ENCODE peak calls at places on chromosomes 11 and 22, in seven cellular contexts. E, C, U, V, Y, A and D are unnamed samples.

GRCh38 chr11:37861671-37862070 is 1263.6 kb upstream of the RAG2 start:
- DNase-seq in E (no peak), C (no peak), U (no peak), V (no peak), Y (no peak), A (no peak), D (no peak)

GRCh38 chr11:64727131-64727530 is 4.1 kb upstream of the NRXN2 start:
- DNase-seq in E (no peak), C (no peak), U (no peak), V (no peak), Y (no peak), A (no peak), D (no peak)

GRCh38 chr22:24071686-24072085 is 60.6 kb downstream of the CABIN1 start:
- DNase-seq in E (no peak), C (no peak), U (no peak), V (no peak), Y (no peak), A (no peak), D (no peak)

GRCh38 chr11:70778828-70779365 is 380.6 kb downstream of the CTTN start:
- DNase-seq in E (no peak), C (no peak), U (no peak), V (no peak), Y (no peak), A (no peak), D (no peak)

GRCh38 chr11:114326776-114327175 is 30.6 kb downstream of the NNMT start:
- DNase-seq in E (no peak), C (no peak), U (no peak), V (no peak), Y (no peak), A (no peak), D (no peak)

GRCh38 chr11:28963189-28963588 is 855.0 kb downstream of the METTL15 start:
- DNase-seq in E (no peak), C (no peak), U (no peak), V (no peak), Y (no peak), A (no peak), D (no peak)

GRCh38 chr11:45663486-45664375 is 1.7 kb downstream of the CHST1 start:
- DNase-seq in E (no peak), C (no peak), U (no peak), V (no peak), Y (no peak), A (no peak), D (no peak)

GRCh38 chr11:2571598-2572281 is 126.9 kb downstream of the KCNQ1 start:
- DNase-seq in E (peak; percentile 42), C (peak; percentile 14), U (no peak), V (peak; percentile 36), Y (no peak), A (peak; percentile 25), D (no peak)

GRCh38 chr11:119055901-119056300 is 1.1 kb downstream of the HYOU1 start:
- DNase-seq in E (no peak), C (no peak), U (no peak), V (no peak), Y (no peak), A (no peak), D (no peak)

GRCh38 chr11:122796128-122796717 is 42.1 kb upstream of the CRTAM start:
- DNase-seq in E (peak; percentile 56), C (peak; percentile 33), U (peak; percentile 60), V (no peak), Y (peak; percentile 39), A (no peak), D (peak; percentile 60)

GRCh38 chr11:14904745-14905103 is 12.7 kb upstream of the CYP2R1 start:
- DNase-seq in E (peak; percentile 86), C (peak; percentile 84), U (peak; percentile 78), V (peak; percentile 92), Y (peak; percentile 63), A (no peak), D (peak; percentile 69)

GRCh38 chr11:69295995-69296889 is 2.3 kb downstream of the MYEOV start:
- DNase-seq in E (peak; percentile 83), C (peak; percentile 69), U (peak; percentile 43), V (peak; percentile 81), Y (no peak), A (no peak), D (no peak)

GRCh38 chr11:28009383-28009782 is 98.6 kb downstream of the KIF18A start:
- DNase-seq in E (no peak), C (no peak), U (no peak), V (no peak), Y (no peak), A (no peak), D (no peak)

GRCh38 chr11:77884186-77884828 is 63.4 kb downstream of the AAMDC start:
- DNase-seq in E (no peak), C (no peak), U (no peak), V (no peak), Y (no peak), A (no peak), D (no peak)

DNA sequence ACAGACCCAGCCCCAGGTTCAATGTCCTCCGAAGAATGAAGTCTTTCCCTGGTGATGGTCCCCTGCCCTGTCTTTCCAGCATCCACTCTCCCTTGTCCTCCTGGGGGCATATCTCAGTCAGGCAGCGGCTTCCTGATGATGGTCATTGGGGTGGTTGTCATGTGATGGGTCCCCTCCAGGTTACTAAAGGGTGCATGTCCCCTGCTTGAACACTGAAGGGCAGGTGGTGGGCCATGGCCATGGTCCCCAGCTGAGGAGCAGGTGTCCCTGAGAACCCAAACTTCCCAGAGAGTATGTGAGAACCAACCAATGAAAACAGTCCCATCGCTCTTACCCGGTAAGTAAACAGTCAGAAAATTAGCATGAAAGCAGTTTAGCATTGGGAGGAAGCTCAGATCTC is 14.1 kb downstream of the APOL1 start:
- DNase-seq in E (no peak), C (no peak), U (no peak), V (no peak), Y (peak; percentile 7), A (no peak), D (no peak)
- H3K27ac ChIP-seq in E (no peak overlapping the region), C (no peak overlapping the region), U (no peak overlapping the region), V (no peak overlapping the region), Y (no peak overlapping the region), A (no peak overlapping the region), D (no peak overlapping the region)

DNA sequence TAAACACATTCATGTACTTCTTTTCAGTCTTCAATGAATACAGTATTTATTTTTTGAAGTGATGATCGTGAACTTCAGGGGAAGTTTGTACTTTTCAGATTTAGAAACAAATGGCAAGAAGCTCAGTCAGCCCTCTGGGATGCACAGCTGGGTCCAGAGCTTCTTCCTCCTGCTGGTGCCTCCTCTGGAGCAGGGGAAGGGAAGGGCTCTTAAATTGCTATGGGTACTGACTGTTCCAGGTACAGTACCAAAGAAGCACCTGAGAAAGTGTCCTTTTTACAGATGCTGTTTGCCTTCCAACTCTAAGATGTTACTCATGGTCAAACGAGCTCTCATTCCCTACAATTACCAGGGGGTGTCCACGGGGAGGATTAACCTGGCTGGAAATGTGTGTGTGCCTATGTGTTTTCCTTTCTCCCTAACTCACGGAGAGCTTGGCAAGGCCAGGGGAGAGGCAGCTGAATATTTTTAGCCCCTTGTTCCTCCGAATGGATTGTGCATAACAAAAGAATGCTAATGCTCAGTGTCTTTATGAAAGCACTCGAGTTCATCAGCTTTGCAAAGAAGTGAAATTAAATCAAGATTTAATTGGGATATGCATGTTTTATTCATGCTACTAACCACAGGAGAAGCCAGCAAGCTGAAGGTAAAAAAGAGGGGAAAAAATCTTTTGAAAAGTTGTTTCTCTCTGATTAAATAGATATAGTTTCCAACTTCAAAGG is 313.8 kb upstream of the CADM1 start:
- DNase-seq in E (no peak), C (no peak), U (no peak), V (no peak), Y (no peak), A (no peak), D (no peak)
- H3K4me3 ChIP-seq in E (no peak overlapping the region), C (no peak overlapping the region), U (no peak overlapping the region), V (no peak overlapping the region), Y (no peak overlapping the region), A (no peak overlapping the region), D (no peak overlapping the region)

DNA sequence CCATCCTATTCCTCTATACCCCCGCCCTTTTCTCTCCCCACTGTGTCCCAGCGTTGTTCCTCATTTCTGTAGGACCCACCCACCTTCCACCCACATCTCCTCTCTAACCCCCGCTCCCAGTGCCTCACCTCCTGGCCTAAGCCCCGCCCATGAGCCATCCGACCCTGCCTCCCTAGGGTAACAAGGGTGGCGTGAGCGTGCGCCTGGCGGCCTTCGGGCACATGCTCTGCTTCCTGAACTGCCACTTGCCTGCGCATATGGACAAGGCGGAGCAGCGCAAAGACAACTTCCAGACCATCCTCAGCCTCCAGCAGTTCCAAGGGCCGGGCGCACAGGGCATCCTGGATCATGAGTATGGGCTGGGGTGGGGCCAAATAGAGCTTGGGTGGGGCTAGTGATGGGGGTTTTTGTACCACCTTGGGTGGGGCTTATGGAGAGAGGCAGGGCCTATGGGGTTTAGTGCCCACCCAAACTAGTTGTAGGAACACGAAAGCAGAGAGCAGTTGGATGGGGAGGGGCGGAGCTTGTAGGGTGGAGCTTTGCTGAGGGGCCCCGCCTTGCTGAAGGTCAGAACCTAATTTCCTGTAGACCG is 4.5 kb downstream of the INPP5J start:
- DNase-seq in E (peak; percentile 26), C (no peak), U (no peak), V (no peak), Y (no peak), A (no peak), D (no peak)
- H3K27ac ChIP-seq in E (no peak overlapping the region), C (no peak overlapping the region), U (no peak overlapping the region), V (no peak overlapping the region), Y (no peak overlapping the region), A (no peak overlapping the region), D (no peak overlapping the region)

GRCh38 chr11:63680842-63681207 is 475 bp upstream of the RTN3 start:
- DNase-seq in E (no peak), C (no peak), U (no peak), V (no peak), Y (no peak), A (peak; percentile 55), D (no peak)
- H3K4me3 ChIP-seq in E (peak overlapping the region; percentile 96), C (no peak overlapping the region), U (peak overlapping the region; percentile 79), V (peak overlapping the region; percentile 14), Y (peak overlapping the region; percentile 96), A (peak overlapping the region; percentile 97), D (peak overlapping the region; percentile 86)

GRCh38 chr11:126747315-126747714 is 253.3 kb downstream of the KIRREL3 start:
- DNase-seq in E (no peak), C (no peak), U (no peak), V (no peak), Y (no peak), A (no peak), D (no peak)

GRCh38 chr11:126744699-126745098 is 255.9 kb downstream of the KIRREL3 start:
- DNase-seq in E (no peak), C (no peak), U (no peak), V (no peak), Y (no peak), A (no peak), D (no peak)

GRCh38 chr11:126748097-126748756 is 252.3 kb downstream of the KIRREL3 start:
- DNase-seq in E (no peak), C (no peak), U (no peak), V (no peak), Y (no peak), A (no peak), D (no peak)

GRCh38 chr11:126742582-126742981 is 258.0 kb downstream of the KIRREL3 start:
- DNase-seq in E (no peak), C (no peak), U (no peak), V (no peak), Y (no peak), A (no peak), D (no peak)

DNA sequence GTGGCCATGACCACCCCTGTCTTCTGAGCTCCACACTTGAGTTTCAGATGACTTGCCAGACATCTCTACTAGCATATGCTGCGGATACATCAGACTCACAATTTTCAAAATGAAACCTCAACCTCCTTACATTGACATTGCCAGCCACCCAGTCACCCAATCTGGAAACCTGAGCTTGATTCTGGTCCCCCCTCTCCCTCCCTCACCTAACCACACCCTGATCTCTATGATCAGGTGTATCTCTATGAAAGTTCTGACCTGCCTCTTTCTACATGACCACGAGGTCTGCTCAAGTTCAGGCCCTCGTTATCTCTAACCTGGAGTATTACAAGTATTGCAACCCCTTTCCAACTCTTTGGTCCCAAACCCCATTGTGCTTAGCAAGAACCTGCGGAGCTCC is 254.1 kb downstream of the KIRREL3 start:
- DNase-seq in E (no peak), C (no peak), U (no peak), V (no peak), Y (no peak), A (no peak), D (no peak)
- H3K27ac ChIP-seq in E (no peak overlapping the region), C (no peak overlapping the region), U (no peak overlapping the region), V (no peak overlapping the region), Y (no peak overlapping the region), A (no peak overlapping the region), D (no peak overlapping the region)